ENCODE peak calls at places on chromosomes 12 and 14, in ten cellular contexts. O is HCT116, A is transverse colon, F is stomach, E is sigmoid colon, D is spleen, I is suprapubic skin, M is K562, U is esophagus muscularis mucosa, B is endothelial cell of umbilical vein. Q is an unnamed sample. For H3K4me1, the result is how much of the 10 kb centered on the place peaks cover.

GRCh38 chr14:49860988-49861387 is 8.4 kb upstream of the NEMF start:
- DNase-seq in O (no peak), A (no peak), F (no peak), E (no peak), D (no peak), I (no peak), M (no peak), U (no peak), B (no peak), Q (no peak)

GRCh38 chr14:62006116-62006737 is 244.0 kb downstream of the SNAPC1 start:
- DNase-seq in O (no peak), A (no peak), F (no peak), E (no peak), D (no peak), I (no peak), M (no peak), U (no peak), B (no peak), Q (no peak)

GRCh38 chr12:27549801-27550652 is 26.0 kb downstream of the PPFIBP1 start:
- DNase-seq in O (peak), A (peak), F (peak), E (peak), D (no peak), I (peak), M (peak), U (peak), B (peak), Q (no peak)

GRCh38 chr14:34379809-34380147 is 82.3 kb downstream of the SPTSSA start:
- DNase-seq in O (no peak), A (no peak), F (no peak), E (no peak), D (no peak), I (no peak), M (no peak), U (no peak), B (no peak), Q (no peak)

GRCh38 chr12:117456076-117456475 is 94.7 kb upstream of the NOS1 start:
- DNase-seq in O (no peak), A (no peak), F (no peak), E (no peak), D (peak), I (no peak), M (no peak), U (no peak), B (no peak), Q (no peak)

GRCh38 chr14:103110681-103111296 is 12.5 kb upstream of the TNFAIP2 start:
- DNase-seq in O (no peak), A (peak), F (peak), E (no peak), D (no peak), I (no peak), M (no peak), U (no peak), B (no peak), Q (no peak)

GRCh38 chr12:107515446-107515958 is 170.1 kb upstream of the PWP1 start:
- DNase-seq in O (peak), A (no peak), F (no peak), E (peak), D (no peak), I (peak), M (no peak), U (peak), B (peak), Q (no peak)

GRCh38 chr14:23877111-23877510 is 76.5 kb upstream of the DHRS4 start:
- DNase-seq in O (no peak), A (no peak), F (no peak), E (no peak), D (no peak), I (no peak), M (no peak), U (no peak), B (no peak), Q (no peak)

GRCh38 chr14:95886366-95886765 is 9.7 kb downstream of the TUNAR start:
- DNase-seq in O (no peak), A (no peak), F (no peak), E (no peak), D (no peak), I (no peak), M (no peak), U (no peak), B (no peak), Q (no peak)

GRCh38 chr14:104735830-104736642 is 12.0 kb downstream of the ADSS1 start:
- DNase-seq in O (no peak), A (peak), F (peak), E (peak), D (peak), I (peak), M (no peak), U (no peak), B (peak), Q (no peak)

GRCh38 chr14:55756078-55756477 is 176.1 kb downstream of the KTN1 start:
- DNase-seq in O (no peak), A (no peak), F (no peak), E (no peak), D (no peak), I (no peak), M (no peak), U (no peak), B (no peak), Q (no peak)

GRCh38 chr14:50920482-50921225 is 23.6 kb downstream of the PYGL start:
- DNase-seq in O (no peak), A (no peak), F (no peak), E (no peak), D (no peak), I (no peak), M (no peak), U (peak), B (no peak), Q (no peak)

GRCh38 chr12:121443193-121443829 is 43.4 kb downstream of the RNF34 start:
- DNase-seq in O (peak), A (peak), F (peak), E (peak), D (peak), I (peak), M (peak), U (no peak), B (peak), Q (no peak)

GRCh38 chr12:120640840-120641833 is 711 bp downstream of the CABP1 start:
- DNase-seq in O (no peak), A (peak), F (peak), E (no peak), D (peak), I (no peak), M (peak), U (no peak), B (peak), Q (no peak)

GRCh38 chr12:72747460-72747859 is 475.3 kb downstream of the TRHDE start:
- DNase-seq in O (no peak), A (no peak), F (no peak), E (no peak), D (no peak), I (no peak), M (no peak), U (no peak), B (peak), Q (no peak)

GRCh38 chr14:70724944-70725343 is 83.2 kb downstream of the TTC9 start:
- DNase-seq in O (no peak), A (no peak), F (no peak), E (no peak), D (no peak), I (no peak), M (no peak), U (no peak), B (no peak), Q (no peak)

GRCh38 chr14:62117010-62117717 is 354.9 kb downstream of the SNAPC1 start:
- DNase-seq in O (no peak), A (peak), F (peak), E (peak), D (peak), I (peak), M (peak), U (no peak), B (peak), Q (peak)

GRCh38 chr14:87002831-87003230 is 990.2 kb downstream of the GALC start:
- DNase-seq in O (no peak), A (no peak), F (no peak), E (no peak), D (no peak), I (no peak), M (no peak), U (no peak), B (no peak), Q (no peak)

GRCh38 chr14:60926002-60926401 is 54.9 kb downstream of the TRMT5 start:
- DNase-seq in O (no peak), A (no peak), F (no peak), E (no peak), D (no peak), I (no peak), M (no peak), U (no peak), B (no peak), Q (no peak)

GRCh38 chr12:96919510-96920210 is 12.6 kb downstream of the NEDD1 start:
- DNase-seq in O (no peak), A (no peak), F (no peak), E (no peak), D (no peak), I (no peak), M (no peak), U (no peak), B (no peak), Q (no peak)

GRCh38 chr12:26736563-26737486 is 96.2 kb downstream of the ITPR2 start:
- DNase-seq in O (no peak), A (no peak), F (no peak), E (no peak), D (no peak), I (no peak), M (no peak), U (no peak), B (peak), Q (no peak)

GRCh38 chr14:89628521-89628920 is 211.5 kb upstream of the FOXN3 start:
- DNase-seq in O (no peak), A (no peak), F (no peak), E (no peak), D (no peak), I (no peak), M (no peak), U (no peak), B (no peak), Q (no peak)

GRCh38 chr14:98754343-98755025 is 517.5 kb downstream of the BCL11B start:
- DNase-seq in O (no peak), A (no peak), F (no peak), E (no peak), D (no peak), I (peak), M (no peak), U (peak), B (no peak), Q (peak)

GRCh38 chr14:75981426-75981825 is 369 bp downstream of the TGFB3 start:
- DNase-seq in O (no peak), A (peak), F (no peak), E (peak), D (no peak), I (no peak), M (peak), U (no peak), B (peak), Q (no peak)

GRCh38 chr12:6535960-6536847 is 1.9 kb downstream of the GAPDH start:
- DNase-seq in O (no peak), A (no peak), F (no peak), E (peak), D (no peak), I (no peak), M (peak), U (no peak), B (no peak), Q (no peak)

GRCh38 chr12:6536894-6537579 is 2.7 kb downstream of the GAPDH start:
- DNase-seq in O (no peak), A (no peak), F (no peak), E (peak), D (no peak), I (no peak), M (peak), U (no peak), B (no peak), Q (no peak)

GRCh38 chr12:6539276-6540134 is 5.2 kb downstream of the GAPDH start:
- DNase-seq in O (no peak), A (no peak), F (no peak), E (peak), D (no peak), I (no peak), M (peak), U (no peak), B (no peak), Q (no peak)

GRCh38 chr12:6540181-6540877 is 6.0 kb downstream of the GAPDH start:
- DNase-seq in O (peak), A (peak), F (peak), E (peak), D (peak), I (peak), M (peak), U (peak), B (peak), Q (no peak)

GRCh38 chr12:6538420-6539275 is 4.3 kb downstream of the GAPDH start:
- DNase-seq in O (no peak), A (no peak), F (no peak), E (peak), D (no peak), I (no peak), M (peak), U (no peak), B (no peak), Q (no peak)
- TF ChIP-seq POLR2AphosphoS5 in O (peak), A (no peak), F (no peak), E (no peak), D (peak), I (no peak), M (peak), U (no peak), B (peak), Q (no peak)

DNA sequence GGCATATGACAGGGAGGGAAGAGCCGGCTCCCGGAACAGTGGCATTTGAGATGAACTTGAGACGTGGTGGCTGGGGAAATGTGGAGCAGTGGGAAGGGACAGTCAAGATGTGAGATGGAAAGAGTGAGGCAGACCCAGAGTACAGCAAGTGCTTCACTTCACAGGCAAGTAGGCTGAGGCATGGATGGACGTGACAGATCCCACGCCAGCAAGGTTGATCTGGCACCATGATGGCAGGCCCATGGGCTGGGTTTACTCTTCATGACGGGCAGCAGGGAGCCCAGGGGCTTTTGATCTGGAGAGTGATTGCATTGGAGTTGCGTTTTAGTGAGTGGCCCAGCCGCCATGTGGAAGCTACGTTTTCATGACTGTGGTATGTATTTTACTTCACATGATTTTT is 17.9 kb upstream of the EML1 start:
- DNase-seq in O (no peak), A (no peak), F (no peak), E (peak), D (no peak), I (no peak), M (no peak), U (no peak), B (no peak), Q (no peak)
- H3K4me1 ChIP-seq in O (under half), A (under half), F (under half), E (under half), D (under half), I (under half), M (under half), U (under half), B (under half), Q (under half)

GRCh38 chr12:9065607-9065856 is 50.2 kb downstream of the A2M start:
- DNase-seq in O (no peak), A (no peak), F (no peak), E (no peak), D (no peak), I (no peak), M (no peak), U (no peak), B (no peak), Q (no peak)

GRCh38 chr12:9066183-9066623 is 49.5 kb downstream of the A2M start:
- DNase-seq in O (no peak), A (no peak), F (no peak), E (no peak), D (no peak), I (no peak), M (no peak), U (no peak), B (no peak), Q (no peak)

GRCh38 chr12:9064201-9064814 is 51.4 kb downstream of the A2M start:
- DNase-seq in O (peak), A (peak), F (peak), E (peak), D (peak), I (peak), M (no peak), U (no peak), B (peak), Q (no peak)

GRCh38 chr12:9066755-9067433 is 48.8 kb downstream of the A2M start:
- DNase-seq in O (no peak), A (no peak), F (no peak), E (no peak), D (no peak), I (no peak), M (no peak), U (no peak), B (no peak), Q (no peak)

GRCh38 chr12:9064815-9065606 is 50.7 kb downstream of the A2M start:
- DNase-seq in O (peak), A (peak), F (peak), E (peak), D (peak), I (peak), M (no peak), U (peak), B (peak), Q (no peak)
- TF ChIP-seq POLR2A in O (peak), A (peak), F (no peak), E (peak), D (peak), I (peak), M (no peak), U (peak), B (peak), Q (no peak)

GRCh38 chr12:122842505-122843405 is 7.5 kb downstream of the HIP1R start:
- DNase-seq in O (no peak), A (no peak), F (no peak), E (no peak), D (peak), I (no peak), M (no peak), U (no peak), B (peak), Q (no peak)
- TF ChIP-seq POLR2AphosphoS5 in O (no peak), A (no peak), F (no peak), E (no peak), D (no peak), I (no peak), M (no peak), U (no peak), B (no peak), Q (no peak)

GRCh38 chr12:49626836-49627235 is 3.5 kb downstream of the PRPF40B start:
- DNase-seq in O (no peak), A (no peak), F (no peak), E (no peak), D (no peak), I (no peak), M (no peak), U (no peak), B (no peak), Q (no peak)

GRCh38 chr12:49623142-49623899 is at the start of gene PRPF40B:
- DNase-seq in O (peak), A (peak), F (peak), E (peak), D (peak), I (peak), M (peak), U (no peak), B (peak), Q (no peak)

GRCh38 chr12:49624919-49625577 is 1.7 kb downstream of the PRPF40B start:
- DNase-seq in O (peak), A (no peak), F (no peak), E (no peak), D (no peak), I (no peak), M (peak), U (no peak), B (no peak), Q (no peak)

GRCh38 chr12:49627752-49628360 is 4.5 kb downstream of the PRPF40B start:
- DNase-seq in O (peak), A (no peak), F (no peak), E (no peak), D (no peak), I (no peak), M (no peak), U (no peak), B (peak), Q (no peak)

GRCh38 chr12:49626169-49626835 is 2.9 kb downstream of the PRPF40B start:
- DNase-seq in O (no peak), A (no peak), F (no peak), E (no peak), D (no peak), I (no peak), M (no peak), U (no peak), B (no peak), Q (peak)
- H3K4me1 ChIP-seq in O (half or more), A (under half), F (under half), E (under half), D (under half), I (under half), M (under half), U (under half), B (under half), Q (under half)

DNA sequence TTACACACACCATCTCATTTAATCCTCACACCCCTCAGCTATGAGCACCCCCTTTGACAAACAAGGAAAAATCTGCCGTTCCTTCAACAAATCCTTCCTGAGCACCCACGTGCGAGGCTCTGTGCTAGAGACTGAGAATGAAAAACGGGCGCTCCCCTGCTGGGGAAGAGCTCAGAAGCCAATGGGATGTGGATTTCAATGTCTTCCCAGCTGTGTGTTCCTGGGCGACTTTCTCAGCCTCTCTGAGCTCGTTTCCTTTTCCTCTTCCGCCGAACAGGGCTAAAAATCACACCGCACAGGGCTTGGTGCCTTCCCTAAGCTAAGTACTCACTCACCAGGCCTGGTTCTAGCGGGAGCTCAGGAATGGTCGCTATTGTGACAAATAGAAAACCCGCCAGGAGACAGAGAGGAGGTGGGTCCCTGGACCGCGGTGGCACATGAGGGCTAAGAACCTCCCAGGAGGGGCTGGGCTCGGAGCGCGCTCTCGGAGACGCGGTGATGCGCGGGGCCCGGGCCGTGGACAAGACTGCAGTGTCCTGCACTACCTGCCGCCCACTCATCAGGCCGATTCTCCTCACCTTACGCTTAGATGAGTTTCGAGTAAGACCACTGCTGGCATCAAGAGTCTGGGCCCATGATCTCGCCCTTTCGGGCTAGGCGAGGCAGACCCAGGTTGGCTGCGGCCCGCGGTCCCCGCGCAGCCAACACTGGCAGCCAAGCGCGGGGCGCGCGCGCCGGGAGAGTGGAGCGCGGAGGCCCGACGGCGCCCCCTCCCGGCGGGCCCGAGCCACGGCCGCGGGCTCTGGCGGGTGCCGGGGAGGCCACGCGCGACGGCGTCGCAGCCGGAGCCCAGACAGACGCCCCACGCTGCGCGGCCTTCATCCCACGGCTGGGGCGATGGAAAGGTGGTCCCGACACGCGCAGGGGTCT is 17.0 kb downstream of the ZDHHC22 start:
- DNase-seq in O (no peak), A (peak), F (peak), E (no peak), D (peak), I (peak), M (peak), U (no peak), B (peak), Q (no peak)
- TF ChIP-seq POLR2A in O (no peak), A (no peak), F (no peak), E (no peak), D (no peak), I (no peak), M (no peak), U (no peak), B (no peak), Q (no peak)

GRCh38 chr12:45231515-45232145 is 15.7 kb downstream of the ANO6 start:
- DNase-seq in O (no peak), A (no peak), F (no peak), E (no peak), D (no peak), I (no peak), M (no peak), U (no peak), B (peak), Q (no peak)
- TF ChIP-seq POLR2AphosphoS5 in O (no peak), A (peak), F (no peak), E (peak), D (no peak), I (no peak), M (no peak), U (no peak), B (no peak), Q (peak)

DNA sequence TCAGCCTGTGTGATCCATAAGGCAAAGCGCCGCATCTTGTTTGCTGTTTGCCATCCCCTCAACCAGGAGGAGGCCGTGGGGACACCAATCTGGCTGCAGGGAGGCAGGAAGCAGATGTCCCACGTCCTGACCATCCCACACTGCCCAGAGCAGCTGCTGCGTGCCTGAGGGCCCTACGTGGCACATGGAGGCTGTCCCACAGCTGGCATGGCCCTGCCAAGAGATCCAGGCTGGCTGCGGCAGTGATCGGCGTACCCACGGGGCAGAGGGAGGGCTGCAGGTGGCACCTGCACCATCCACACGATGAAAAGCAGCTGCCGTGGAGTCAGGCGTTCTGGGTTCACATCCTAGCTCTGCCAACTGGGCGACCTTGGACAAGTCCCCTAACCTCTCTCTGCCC is 42.0 kb downstream of the NCOR2 start:
- DNase-seq in O (no peak), A (no peak), F (no peak), E (no peak), D (no peak), I (peak), M (no peak), U (no peak), B (no peak), Q (no peak)
- H3K4me1 ChIP-seq in O (under half), A (under half), F (half or more), E (under half), D (under half), I (half or more), M (under half), U (half or more), B (under half), Q (half or more)